ENCODE peak calls at places on chromosomes 12 and 14, in ten cellular contexts. G, D, L, N, F, K, W, C, O and I are unnamed samples.

GRCh38 chr12:116282371-116283286 is 5.1 kb upstream of the MED13L start:
- DNase-seq in G (no peak), D (no peak), L (peak), N (no peak), F (no peak), K (no peak), W (no peak), C (no peak), O (no peak), I (peak)

GRCh38 chr14:21105095-21105494 is 4.2 kb downstream of the TMEM253 start:
- DNase-seq in G (no peak), D (no peak), L (peak), N (no peak), F (no peak), K (no peak), W (no peak), C (no peak), O (no peak), I (no peak)

GRCh38 chr12:58745348-58746125 is 174.8 kb downstream of the LRIG3 start:
- DNase-seq in G (no peak), D (no peak), L (no peak), N (no peak), F (no peak), K (no peak), W (no peak), C (no peak), O (no peak), I (no peak)

GRCh38 chr14:51454351-51454750 is 197.4 kb upstream of the FRMD6 start:
- DNase-seq in G (no peak), D (no peak), L (no peak), N (no peak), F (no peak), K (no peak), W (no peak), C (no peak), O (no peak), I (no peak)

GRCh38 chr12:46815792-46816191 is 10.0 kb downstream of the SLC38A4 start:
- DNase-seq in G (no peak), D (no peak), L (no peak), N (no peak), F (no peak), K (no peak), W (no peak), C (no peak), O (no peak), I (no peak)

GRCh38 chr12:47080725-47081502 is 1.2 kb upstream of the AMIGO2 start:
- DNase-seq in G (peak), D (no peak), L (peak), N (no peak), F (no peak), K (peak), W (peak), C (peak), O (peak), I (no peak)

GRCh38 chr12:99983721-99984258 is 946 bp downstream of the ANKS1B start:
- DNase-seq in G (peak), D (no peak), L (peak), N (peak), F (no peak), K (no peak), W (no peak), C (peak), O (peak), I (no peak)

GRCh38 chr12:67633708-67634107 is 14.8 kb upstream of the DYRK2 start:
- DNase-seq in G (peak), D (no peak), L (no peak), N (no peak), F (no peak), K (no peak), W (no peak), C (no peak), O (no peak), I (no peak)

GRCh38 chr12:85711735-85712390 is 124.3 kb downstream of the RASSF9 start:
- DNase-seq in G (no peak), D (no peak), L (no peak), N (no peak), F (no peak), K (no peak), W (no peak), C (no peak), O (no peak), I (no peak)

GRCh38 chr12:57001448-57001906 is 4.9 kb downstream of the ZBTB39 start:
- DNase-seq in G (peak), D (peak), L (peak), N (peak), F (peak), K (peak), W (peak), C (peak), O (peak), I (peak)

GRCh38 chr14:33451211-33451610 is 499.7 kb downstream of the EGLN3 start:
- DNase-seq in G (no peak), D (no peak), L (no peak), N (no peak), F (no peak), K (no peak), W (no peak), C (no peak), O (no peak), I (no peak)

GRCh38 chr12:109517619-109518018 is 40.2 kb downstream of the UBE3B start:
- DNase-seq in G (no peak), D (no peak), L (no peak), N (no peak), F (no peak), K (no peak), W (no peak), C (no peak), O (no peak), I (no peak)

GRCh38 chr12:38159092-38159551 is 157.5 kb upstream of the ALG10B start:
- DNase-seq in G (no peak), D (no peak), L (no peak), N (no peak), F (no peak), K (no peak), W (no peak), C (no peak), O (no peak), I (no peak)

GRCh38 chr14:100698719-100699448 is 27.8 kb upstream of the DLK1 start:
- DNase-seq in G (no peak), D (no peak), L (no peak), N (no peak), F (no peak), K (no peak), W (no peak), C (no peak), O (no peak), I (no peak)

GRCh38 chr14:60738843-60739508 is 4.4 kb downstream of the MNAT1 start:
- DNase-seq in G (no peak), D (no peak), L (no peak), N (no peak), F (no peak), K (no peak), W (no peak), C (no peak), O (no peak), I (no peak)

GRCh38 chr12:88546851-88547250 is 33.4 kb downstream of the KITLG start:
- DNase-seq in G (no peak), D (no peak), L (no peak), N (no peak), F (peak), K (no peak), W (no peak), C (no peak), O (no peak), I (no peak)

GRCh38 chr14:36818212-36818611 is 156.6 kb downstream of the PAX9 start:
- DNase-seq in G (no peak), D (no peak), L (no peak), N (no peak), F (no peak), K (no peak), W (no peak), C (no peak), O (no peak), I (no peak)